ENCODE peak calls at places on chromosomes 11 and 22, in six cellular contexts. Q is stimulated activated CD4-positive, alpha-beta T cell treated with anti-CD3 and anti-CD28 coated beads, Interleukin-2, amount 100 ng/mL, for 48 hours; M is colonic mucosa; A is RKO; C is tibial artery; X is activated naive CD4-positive, alpha-beta T cell treated with Interleukin-2 at 50 U/mL for 16 hours. H is an unnamed sample.

GRCh38 chr11:84249344-84250135 is 963.4 kb upstream of the CCDC90B start:
- DNase-seq in Q (no peak), M (no peak), A (peak), C (no peak), X (no peak), H (no peak)

GRCh38 chr22:30444632-30445437 is 19.3 kb downstream of the MTFP1 start:
- DNase-seq in Q (peak), M (peak), A (peak), C (no peak), X (peak), H (no peak)

GRCh38 chr11:124740277-124740882 is 638 bp downstream of the NRGN start:
- DNase-seq in Q (peak), M (no peak), A (peak), C (no peak), X (peak), H (no peak)

GRCh38 chr11:36249271-36249670 is 40.0 kb downstream of the COMMD9 start:
- DNase-seq in Q (no peak), M (no peak), A (no peak), C (no peak), X (no peak), H (no peak)

GRCh38 chr22:49333206-49333605 is 494.5 kb downstream of the BRD1 start:
- DNase-seq in Q (no peak), M (no peak), A (no peak), C (no peak), X (no peak), H (peak)

GRCh38 chr22:49883294-49883640 is 29.6 kb downstream of the ZBED4 start:
- DNase-seq in Q (no peak), M (no peak), A (no peak), C (no peak), X (no peak), H (no peak)

GRCh38 chr11:75240381-75241035 is at the start of gene TPBGL:
- DNase-seq in Q (no peak), M (no peak), A (no peak), C (no peak), X (peak), H (peak)

GRCh38 chr11:128574576-128575011 is 12.8 kb downstream of the ETS1 start:
- DNase-seq in Q (no peak), M (no peak), A (no peak), C (no peak), X (no peak), H (no peak)

GRCh38 chr11:11608783-11609232 is 13.0 kb downstream of the GALNT18 start:
- DNase-seq in Q (no peak), M (no peak), A (peak), C (no peak), X (no peak), H (no peak)

GRCh38 chr11:36009469-36009868 is 65.6 kb downstream of the LDLRAD3 start:
- DNase-seq in Q (no peak), M (no peak), A (peak), C (no peak), X (no peak), H (no peak)

GRCh38 chr22:49195636-49196035 is 632.0 kb downstream of the BRD1 start:
- DNase-seq in Q (no peak), M (no peak), A (no peak), C (no peak), X (no peak), H (no peak)

GRCh38 chr11:69891421-69892236 is 72.4 kb upstream of the FGF3 start:
- DNase-seq in Q (no peak), M (peak), A (no peak), C (no peak), X (no peak), H (no peak)